ENCODE peak calls at places on chromosome 21, in nine cellular contexts. X is tibial artery, C is lower leg skin, N is omental fat pad, O is fibroblast of villous mesenchyme, G is Peyer's patch, D is HL-60, Y is glutamatergic neuron, A is ascending aorta. M is an unnamed sample.

GRCh38 chr21:44984792-44985440 is 45.1 kb downstream of the SLX9 start:
- DNase-seq in X (peak; percentile 91), C (no peak), N (no peak), O (no peak), G (no peak), D (no peak), Y (peak; percentile 54), A (no peak), M (no peak)

GRCh38 chr21:34807881-34808568 is 139.2 kb downstream of the CLIC6 start:
- DNase-seq in X (peak; percentile 80), C (peak; percentile 79), N (peak; percentile 48), O (peak; percentile 98), G (peak; percentile 60), D (peak; percentile 61), Y (no peak), A (peak; percentile 45), M (peak; percentile 96)

GRCh38 chr21:18608226-18608625 is 204.6 kb upstream of the TMPRSS15 start:
- DNase-seq in X (no peak), C (no peak), N (no peak), O (no peak), G (no peak), D (no peak), Y (no peak), A (no peak), M (no peak)

GRCh38 chr21:44376606-44377005 is 23.2 kb downstream of the TRPM2 start:
- DNase-seq in X (peak; percentile 47), C (no peak), N (no peak), O (no peak), G (peak; percentile 29), D (no peak), Y (no peak), A (no peak), M (no peak)

GRCh38 chr21:36709030-36709867 is 10.3 kb downstream of the SIM2 start:
- DNase-seq in X (peak; percentile 64), C (no peak), N (no peak), O (no peak), G (peak; percentile 37), D (no peak), Y (no peak), A (no peak), M (no peak)

GRCh38 chr21:45371649-45372048 is 33.3 kb upstream of the COL18A1 start:
- DNase-seq in X (no peak), C (no peak), N (no peak), O (peak; percentile 32), G (no peak), D (no peak), Y (no peak), A (no peak), M (no peak)

GRCh38 chr21:45617021-45617930 is 26.2 kb upstream of the PCBP3 start:
- DNase-seq in X (peak; percentile 54), C (no peak), N (peak; percentile 4), O (no peak), G (peak; percentile 44), D (no peak), Y (no peak), A (no peak), M (no peak)

GRCh38 chr21:28790335-28790734 is 202.3 kb downstream of the LTN1 start:
- DNase-seq in X (no peak), C (no peak), N (no peak), O (no peak), G (no peak), D (no peak), Y (no peak), A (no peak), M (no peak)

GRCh38 chr21:36260030-36260787 is 59.8 kb upstream of the MORC3 start:
- DNase-seq in X (no peak), C (peak; percentile 45), N (no peak), O (peak; percentile 78), G (peak; percentile 73), D (peak; percentile 56), Y (no peak), A (no peak), M (peak; percentile 85)

GRCh38 chr21:16194851-16195251 is 465.1 kb downstream of the USP25 start:
- DNase-seq in X (no peak), C (no peak), N (no peak), O (peak; percentile 20), G (no peak), D (no peak), Y (no peak), A (no peak), M (peak; percentile 57)

GRCh38 chr21:42427809-42428419 is 24.2 kb downstream of the UBASH3A start:
- DNase-seq in X (peak; percentile 19), C (no peak), N (no peak), O (no peak), G (no peak), D (peak; percentile 37), Y (no peak), A (no peak), M (no peak)

GRCh38 chr21:45223236-45223992 is 64.3 kb downstream of the POFUT2 start:
- DNase-seq in X (no peak), C (no peak), N (no peak), O (no peak), G (no peak), D (no peak), Y (no peak), A (no peak), M (no peak)

GRCh38 chr21:45525153-45525909 is 16.9 kb downstream of the SLC19A1 start:
- DNase-seq in X (peak; percentile 64), C (no peak), N (no peak), O (no peak), G (peak; percentile 86), D (no peak), Y (peak; percentile 5), A (peak; percentile 5), M (peak; percentile 7)

GRCh38 chr21:29194847-29195246 is 64.4 kb downstream of the MAP3K7CL start:
- DNase-seq in X (no peak), C (no peak), N (no peak), O (peak; percentile 52), G (no peak), D (no peak), Y (no peak), A (no peak), M (peak; percentile 82)

GRCh38 chr21:29145354-29145782 is 14.9 kb downstream of the MAP3K7CL start:
- DNase-seq in X (peak; percentile 73), C (peak; percentile 29), N (no peak), O (peak; percentile 92), G (no peak), D (no peak), Y (no peak), A (no peak), M (peak; percentile 93)

GRCh38 chr21:15001773-15002647 is 62.8 kb downstream of the NRIP1 start:
- DNase-seq in X (no peak), C (no peak), N (no peak), O (no peak), G (no peak), D (no peak), Y (no peak), A (no peak), M (no peak)

DNA sequence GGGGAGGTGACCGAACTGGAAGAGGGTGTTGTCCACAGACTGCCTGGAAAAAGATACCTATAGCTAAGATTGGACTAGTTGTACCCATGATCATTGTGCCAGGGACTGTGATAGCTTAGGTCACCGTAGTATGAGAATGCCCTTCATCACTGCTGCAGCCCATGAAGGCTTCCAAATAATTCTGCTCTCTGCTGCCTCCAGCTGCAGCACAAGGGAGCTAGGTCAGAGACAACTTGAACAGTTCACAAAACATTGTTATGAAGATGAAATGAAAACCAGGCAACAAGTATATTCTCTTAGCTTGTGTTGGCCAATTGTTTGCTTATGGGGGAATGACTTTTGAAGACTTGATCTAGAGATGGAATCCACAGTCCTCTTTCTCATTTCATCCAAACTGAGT is 246.7 kb downstream of the MRPL39 start:
- DNase-seq in X (no peak), C (no peak), N (no peak), O (no peak), G (no peak), D (no peak), Y (no peak), A (no peak), M (peak; percentile 33)
- TF ChIP-seq CTCF in X (no peak), C (no peak), N (no peak), O (peak; percentile 30), G (no peak), D (peak; percentile 5), Y (no peak), A (no peak), M (peak; percentile 66)

DNA sequence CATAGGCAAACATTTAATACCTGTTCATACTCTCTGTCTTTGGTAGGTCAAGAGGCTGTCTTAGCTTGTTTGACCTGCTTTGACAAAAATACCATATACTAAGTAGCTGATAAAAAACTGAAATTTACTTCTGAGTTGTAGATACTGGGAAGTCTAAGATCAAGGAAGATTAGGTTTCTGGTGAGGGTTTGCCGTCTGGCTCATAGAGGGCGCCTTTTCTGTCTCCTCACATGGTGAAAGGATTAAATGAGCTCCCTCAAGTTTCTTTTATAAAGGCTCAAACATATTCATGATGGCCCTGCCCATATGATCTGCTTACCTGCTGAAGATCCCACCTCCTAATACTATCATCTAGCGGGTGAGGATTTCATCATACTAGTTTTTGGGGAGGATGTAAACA is 1076.1 kb upstream of the NCAM2 start:
- DNase-seq in X (no peak), C (no peak), N (no peak), O (no peak), G (no peak), D (no peak), Y (no peak), A (no peak), M (no peak)
- TF ChIP-seq CTCF in X (no peak), C (no peak), N (no peak), O (no peak), G (no peak), D (no peak), Y (no peak), A (no peak), M (no peak)

GRCh38 chr21:31754561-31754960 is 22.6 kb upstream of the SCAF4 start:
- DNase-seq in X (no peak), C (no peak), N (no peak), O (no peak), G (no peak), D (no peak), Y (no peak), A (no peak), M (no peak)
- TF ChIP-seq CTCF in X (no peak), C (no peak), N (no peak), O (no peak), G (no peak), D (no peak), Y (no peak), A (no peak), M (no peak)

GRCh38 chr21:33229776-33230517 is at the start of gene IFNAR2:
- DNase-seq in X (peak; percentile 84), C (peak; percentile 33), N (peak; percentile 37), O (peak; percentile 55), G (peak; percentile 87), D (peak; percentile 64), Y (peak; percentile 85), A (no peak), M (peak; percentile 53)

GRCh38 chr21:33232640-33233039 is 2.9 kb downstream of the IFNAR2 start:
- DNase-seq in X (no peak), C (no peak), N (no peak), O (no peak), G (no peak), D (no peak), Y (no peak), A (no peak), M (no peak)

GRCh38 chr21:33229099-33229775 is 501 bp upstream of the IFNAR2 start:
- DNase-seq in X (no peak), C (no peak), N (no peak), O (no peak), G (no peak), D (no peak), Y (no peak), A (no peak), M (no peak)

GRCh38 chr21:33231526-33231925 is 1.8 kb downstream of the IFNAR2 start:
- DNase-seq in X (no peak), C (no peak), N (no peak), O (no peak), G (no peak), D (no peak), Y (no peak), A (no peak), M (no peak)

GRCh38 chr21:33230518-33231324 is 983 bp downstream of the IFNAR2 start:
- DNase-seq in X (peak; percentile 75), C (peak; percentile 20), N (no peak), O (peak; percentile 45), G (peak; percentile 84), D (peak; percentile 27), Y (peak; percentile 71), A (no peak), M (peak; percentile 73)
- TF ChIP-seq CTCF in X (no peak), C (no peak), N (no peak), O (peak; percentile 17), G (no peak), D (no peak), Y (no peak), A (no peak), M (no peak)

M was measured in choroid plexus epithelial cell.